ENCODE peak calls at places on chromosome 4, in six cellular contexts. T is small intestine, R is hepatocyte, U is K562, Q is suprapubic skin, W is OCI-LY7. A is an unnamed sample.

GRCh38 chr4:84578540-84579409 is 4.2 kb upstream of the CDS1 start:
- DNase-seq in T (peak; percentile 61), R (peak; percentile 62), U (no peak), Q (no peak), W (peak; percentile 7), A (peak; percentile 5)

GRCh38 chr4:85452073-85452764 is 22.7 kb upstream of the ARHGAP24 start:
- DNase-seq in T (no peak), R (no peak), U (no peak), Q (no peak), W (no peak), A (no peak)

GRCh38 chr4:70277121-70277520 is 34.7 kb downstream of the CSN3 start:
- DNase-seq in T (no peak), R (no peak), U (no peak), Q (no peak), W (no peak), A (no peak)

GRCh38 chr4:186755550-186756519 is 32.2 kb upstream of the FAT1 start:
- DNase-seq in T (peak; percentile 92), R (peak; percentile 52), U (no peak), Q (no peak), W (no peak), A (no peak)

GRCh38 chr4:25144870-25145481 is 15.3 kb downstream of the SEPSECS start:
- DNase-seq in T (peak; percentile 37), R (peak; percentile 41), U (peak; percentile 21), Q (no peak), W (peak; percentile 36), A (no peak)

GRCh38 chr4:83889802-83890201 is 353.9 kb downstream of the GPAT3 start:
- DNase-seq in T (no peak), R (no peak), U (no peak), Q (no peak), W (no peak), A (no peak)

GRCh38 chr4:27638163-27638915 is 777.7 kb downstream of the STIM2 start:
- DNase-seq in T (no peak), R (no peak), U (no peak), Q (no peak), W (no peak), A (no peak)

GRCh38 chr4:16026155-16026761 is 57.6 kb downstream of the PROM1 start:
- DNase-seq in T (peak; percentile 50), R (peak; percentile 75), U (peak; percentile 49), Q (no peak), W (peak; percentile 80), A (no peak)

GRCh38 chr4:6009452-6009851 is 8.8 kb downstream of the C4orf50 start:
- DNase-seq in T (no peak), R (no peak), U (no peak), Q (no peak), W (no peak), A (no peak)

GRCh38 chr4:10605746-10606482 is 78.7 kb downstream of the CLNK start:
- DNase-seq in T (no peak), R (no peak), U (no peak), Q (no peak), W (no peak), A (no peak)

GRCh38 chr4:106708604-106708876 is 327.6 kb downstream of the DKK2 start:
- DNase-seq in T (no peak), R (no peak), U (no peak), Q (no peak), W (no peak), A (no peak)

GRCh38 chr4:8534129-8534528 is 46.1 kb upstream of the GPR78 start:
- DNase-seq in T (peak; percentile 56), R (peak; percentile 89), U (no peak), Q (no peak), W (no peak), A (no peak)

GRCh38 chr4:186737427-186737826 is 13.8 kb upstream of the FAT1 start:
- DNase-seq in T (no peak), R (no peak), U (no peak), Q (no peak), W (no peak), A (no peak)

GRCh38 chr4:118761387-118762016 is 74.4 kb downstream of the SEC24D start:
- DNase-seq in T (no peak), R (no peak), U (no peak), Q (no peak), W (no peak), A (no peak)

GRCh38 chr4:113825272-113825671 is 63.7 kb upstream of the CAMK2D start:
- DNase-seq in T (no peak), R (no peak), U (no peak), Q (no peak), W (peak; percentile 32), A (no peak)

GRCh38 chr4:182869697-182870096 is 47.5 kb downstream of the DCTD start:
- DNase-seq in T (no peak), R (no peak), U (no peak), Q (no peak), W (no peak), A (no peak)

GRCh38 chr4:6199344-6199921 is 916 bp downstream of the JAKMIP1 start:
- DNase-seq in T (no peak), R (peak; percentile 18), U (no peak), Q (peak; percentile 55), W (no peak), A (no peak)

GRCh38 chr4:124713213-124713592 is 671 bp upstream of the ANKRD50 start:
- DNase-seq in T (peak; percentile 31), R (peak; percentile 84), U (peak; percentile 68), Q (peak; percentile 88), W (peak; percentile 2), A (no peak)

GRCh38 chr4:84753318-84753972 is 170.5 kb downstream of the CDS1 start:
- DNase-seq in T (no peak), R (no peak), U (no peak), Q (no peak), W (no peak), A (no peak)

GRCh38 chr4:70315928-70316327 is 18.9 kb upstream of the CABS1 start:
- DNase-seq in T (no peak), R (no peak), U (no peak), Q (no peak), W (no peak), A (no peak)

GRCh38 chr4:7687796-7688195 is 251.9 kb downstream of the AFAP1 start:
- DNase-seq in T (peak; percentile 2), R (no peak), U (no peak), Q (no peak), W (no peak), A (no peak)

GRCh38 chr4:26032572-26033320 is 118.7 kb downstream of the SMIM20 start:
- DNase-seq in T (no peak), R (no peak), U (no peak), Q (no peak), W (no peak), A (no peak)

GRCh38 chr4:6282247-6282646 is 12.6 kb downstream of the WFS1 start:
- DNase-seq in T (no peak), R (no peak), U (no peak), Q (no peak), W (no peak), A (no peak)

GRCh38 chr4:8593268-8594096 is 917 bp downstream of the CPZ start:
- DNase-seq in T (no peak), R (no peak), U (no peak), Q (no peak), W (no peak), A (no peak)

GRCh38 chr4:183081116-183081469 is 18.0 kb upstream of the WWC2 start:
- DNase-seq in T (no peak), R (no peak), U (no peak), Q (no peak), W (no peak), A (no peak)

GRCh38 chr4:28287837-28288236 is 1427.2 kb downstream of the STIM2 start:
- DNase-seq in T (no peak), R (peak; percentile 15), U (no peak), Q (no peak), W (no peak), A (no peak)

GRCh38 chr4:173176010-173176409 is 7.4 kb downstream of the GALNT7 start:
- DNase-seq in T (no peak), R (no peak), U (no peak), Q (no peak), W (no peak), A (no peak)
- H3K4me1 ChIP-seq in T (peaks cover 10% of the 10 kb centered on the region), R (peaks cover 4% of the 10 kb centered on the region), U (peaks cover 6% of the 10 kb centered on the region), Q (no peaks in the 10 kb centered on the region), W (peaks cover 49% of the 10 kb centered on the region), A (no peaks in the 10 kb centered on the region)

DNA sequence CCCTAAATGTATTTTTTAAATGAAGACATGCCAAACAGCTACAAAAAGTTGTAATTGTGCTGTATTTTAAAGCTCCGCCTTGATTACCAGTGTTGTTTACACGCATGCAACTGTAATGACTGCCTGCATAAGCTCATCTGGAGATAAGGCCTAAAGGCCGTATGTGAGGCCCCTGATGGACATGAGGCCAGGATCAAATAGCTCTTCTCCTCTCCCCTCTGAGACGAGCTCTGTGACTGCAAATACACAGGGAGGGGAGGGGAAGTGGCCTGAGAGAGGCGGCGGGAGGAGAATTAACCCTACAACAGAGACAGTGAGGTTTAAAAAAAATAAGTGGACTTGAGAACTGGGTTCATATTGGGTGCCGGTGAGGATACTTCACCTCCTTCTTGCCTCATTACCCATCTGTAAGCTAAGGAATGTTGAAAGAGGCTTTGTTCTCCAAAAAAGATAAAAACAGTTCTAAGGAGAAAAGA is 95.4 kb downstream of the SOWAHB start:
- DNase-seq in T (no peak), R (peak; percentile 22), U (peak; percentile 18), Q (no peak), W (no peak), A (no peak)
- H3K4me3 ChIP-seq in T (no peak overlapping the region), R (no peak overlapping the region), U (no peak overlapping the region), Q (peak overlapping the region; percentile 27), W (no peak overlapping the region), A (no peak overlapping the region)

GRCh38 chr4:40243390-40243948 is 46.6 kb downstream of the RHOH start:
- DNase-seq in T (no peak), R (no peak), U (no peak), Q (no peak), W (no peak), A (no peak)

GRCh38 chr4:40245794-40246546 is 49.1 kb downstream of the RHOH start:
- DNase-seq in T (no peak), R (no peak), U (no peak), Q (no peak), W (no peak), A (no peak)

GRCh38 chr4:40246547-40246900 is 49.7 kb downstream of the RHOH start:
- DNase-seq in T (no peak), R (no peak), U (no peak), Q (no peak), W (no peak), A (no peak)

GRCh38 chr4:40247350-40247749 is 50.5 kb downstream of the RHOH start:
- DNase-seq in T (peak; percentile 53), R (no peak), U (no peak), Q (no peak), W (peak; percentile 33), A (peak; percentile 81)

DNA sequence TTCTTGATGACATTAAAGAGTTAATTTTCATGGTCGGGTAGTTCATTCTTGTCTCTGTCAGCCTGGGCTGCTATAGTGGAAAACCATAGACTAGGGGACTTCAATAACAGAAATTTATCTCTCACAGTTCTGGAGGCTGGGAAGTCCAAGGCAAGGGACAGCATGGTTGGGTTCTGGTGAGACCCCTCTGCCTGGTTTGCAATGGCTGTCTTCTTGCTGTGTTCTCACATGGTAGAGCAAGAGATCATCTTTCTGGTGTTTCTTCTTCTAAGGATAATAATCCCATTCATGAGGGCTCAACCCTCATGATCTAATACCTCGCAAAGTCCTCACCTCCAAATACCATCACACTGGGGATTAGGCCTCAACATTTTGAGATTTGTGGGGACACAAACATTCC is 50.1 kb downstream of the RHOH start:
- DNase-seq in T (no peak), R (no peak), U (no peak), Q (no peak), W (no peak), A (no peak)
- H3K4me1 ChIP-seq in T (no peaks in the 10 kb centered on the region), R (peaks cover 4% of the 10 kb centered on the region), U (peaks cover 14% of the 10 kb centered on the region), Q (no peaks in the 10 kb centered on the region), W (no peaks in the 10 kb centered on the region), A (peaks cover 80% of the 10 kb centered on the region)

GRCh38 chr4:147736458-147736857 is 4.6 kb downstream of the ARHGAP10 start:
- DNase-seq in T (no peak), R (no peak), U (no peak), Q (no peak), W (no peak), A (no peak)
- H3K4me3 ChIP-seq in T (no peak overlapping the region), R (no peak overlapping the region), U (no peak overlapping the region), Q (no peak overlapping the region), W (no peak overlapping the region), A (no peak overlapping the region)